ENCODE peak calls at places on chromosomes 12 and 14, in five cellular contexts. W, Q, K, O and F are unnamed samples.
A peak's percentile ranks its signal among the peaks of the same experiment; 100 is the strongest.

GRCh38 chr12:15978431-15978950 is 67.4 kb downstream of the DERA start:
- DNase-seq in W (no peak), Q (peak; percentile 91), K (peak; percentile 57), O (no peak), F (no peak)

GRCh38 chr14:25658988-25659387 is 609.0 kb upstream of the STXBP6 start:
- DNase-seq in W (no peak), Q (no peak), K (no peak), O (no peak), F (no peak)

GRCh38 chr14:61524211-61524806 is 171.0 kb upstream of the HIF1A start:
- DNase-seq in W (no peak), Q (peak; percentile 91), K (peak; percentile 82), O (no peak), F (no peak)

GRCh38 chr12:14638066-14638465 is 58.3 kb downstream of the GUCY2C start:
- DNase-seq in W (no peak), Q (no peak), K (no peak), O (no peak), F (no peak)

GRCh38 chr14:39562175-39562574 is 129.9 kb upstream of the FBXO33 start:
- DNase-seq in W (no peak), Q (no peak), K (no peak), O (no peak), F (no peak)

GRCh38 chr14:101227611-101228594 is 324.4 kb upstream of the RTL1 start:
- DNase-seq in W (no peak), Q (no peak), K (no peak), O (no peak), F (no peak)

GRCh38 chr12:28415755-28416154 is 225.5 kb downstream of the CCDC91 start:
- DNase-seq in W (no peak), Q (peak; percentile 1), K (peak; percentile 90), O (peak; percentile 42), F (peak; percentile 49)

GRCh38 chr12:48882325-48882687 is 16.6 kb upstream of the RND1 start:
- DNase-seq in W (no peak), Q (peak; percentile 91), K (peak; percentile 47), O (no peak), F (no peak)

GRCh38 chr14:90518941-90519256 is 122.1 kb downstream of the CALM1 start:
- DNase-seq in W (peak; percentile 51), Q (peak; percentile 66), K (peak; percentile 10), O (no peak), F (no peak)

GRCh38 chr14:77844802-77845201 is 44.9 kb downstream of the ADCK1 start:
- DNase-seq in W (peak; percentile 22), Q (peak; percentile 10), K (peak; percentile 11), O (no peak), F (no peak)

GRCh38 chr14:40410708-40411107 is 978.5 kb upstream of the FBXO33 start:
- DNase-seq in W (no peak), Q (no peak), K (no peak), O (no peak), F (no peak)

GRCh38 chr14:72723741-72724530 is 170.0 kb downstream of the DPF3 start:
- DNase-seq in W (no peak), Q (peak; percentile 37), K (peak; percentile 66), O (no peak), F (no peak)

GRCh38 chr12:21451529-21451928 is 14.1 kb downstream of the PYROXD1 start:
- DNase-seq in W (no peak), Q (peak; percentile 17), K (peak; percentile 40), O (no peak), F (no peak)

GRCh38 chr12:42862055-42862454 is 272.5 kb upstream of the PRICKLE1 start:
- DNase-seq in W (no peak), Q (peak; percentile 3), K (no peak), O (no peak), F (no peak)

GRCh38 chr14:74508292-74508731 is 14.7 kb downstream of the ISCA2 start:
- DNase-seq in W (no peak), Q (peak; percentile 35), K (no peak), O (no peak), F (no peak)